ENCODE peak calls at places on chromosomes 16 and 17, in five cellular contexts. P, Y, X, F and K are unnamed samples.

GRCh38 chr16:87918866-87919680 is 17.3 kb downstream of the CA5A start:
- DNase-seq in P (no peak), F (no peak), Y (no peak), X (peak), K (no peak)

GRCh38 chr17:50258647-50259483 is 15.4 kb upstream of the TMEM92 start:
- DNase-seq in X (peak), Y (no peak), P (no peak), F (no peak), K (peak)

GRCh38 chr17:19897901-19898300 is 30.2 kb upstream of the ULK2 start:
- DNase-seq in P (no peak), X (no peak), F (no peak), Y (no peak), K (no peak)

GRCh38 chr17:17408236-17408794 is 68.5 kb upstream of the MED9 start:
- DNase-seq in X (no peak), Y (no peak), P (no peak), F (no peak), K (no peak)

GRCh38 chr16:57301126-57301817 is 16.8 kb upstream of the PLLP start:
- DNase-seq in F (no peak), P (no peak), X (peak), Y (no peak), K (peak)

GRCh38 chr17:41773190-41773588 is 13.3 kb downstream of the JUP start:
- DNase-seq in Y (peak), X (peak), P (no peak), F (no peak), K (no peak)

GRCh38 chr16:91484-91883 is 13.5 kb downstream of the MPG start:
- DNase-seq in Y (no peak), F (no peak), X (no peak), P (no peak), K (no peak)

GRCh38 chr17:2902546-2902945 is 106.3 kb downstream of the RAP1GAP2 start:
- DNase-seq in Y (no peak), F (no peak), X (no peak), P (no peak), K (no peak)

GRCh38 chr17:80552523-80552922 is 7.9 kb downstream of the RPTOR start:
- DNase-seq in Y (no peak), F (no peak), P (no peak), X (no peak), K (no peak)

GRCh38 chr17:58728831-58729230 is 26.8 kb upstream of the PPM1E start:
- DNase-seq in F (no peak), P (no peak), X (no peak), Y (no peak), K (no peak)

GRCh38 chr17:76940738-76941350 is 72.6 kb downstream of the MGAT5B start:
- DNase-seq in P (no peak), Y (no peak), X (no peak), F (peak), K (no peak)

GRCh38 chr17:18261146-18261515 is 669 bp downstream of the MIEF2 start:
- DNase-seq in X (no peak), F (no peak), P (no peak), Y (peak), K (peak)

GRCh38 chr16:55478827-55479559 is at the start of gene MMP2:
- DNase-seq in X (peak), F (peak), Y (no peak), P (no peak), K (no peak)